ENCODE peak calls at places on chromosomes 13 and 19, in seven cellular contexts. U is heart right ventricle; Q is stimulated activated CD4-positive, alpha-beta T cell treated with anti-CD3 and anti-CD28 coated beads, Interleukin-4, amount 100 ng/mL, for 24 hours; X is cardiac muscle cell; T is stimulated activated CD8-positive, alpha-beta memory T cell treated with anti-CD3 and anti-CD28 coated beads, Interleukin-4, amount 100 ng/mL, for 1 hour; H is D341Med; Y is activated gamma-delta T cell treated with Interleukin-2 at 50 U/mL for 16 hours. M is an unnamed sample.

GRCh38 chr13:107208889-107209288 is 641.0 kb upstream of the ARGLU1 start:
- DNase-seq in X (no peak), T (no peak), H (no peak), Y (no peak), Q (no peak), U (peak), M (no peak)

GRCh38 chr13:114129649-114130062 is 2.8 kb downstream of the RASA3 start:
- DNase-seq in T (no peak), U (no peak), Y (no peak), Q (peak), X (no peak), H (no peak), M (no peak)

GRCh38 chr13:52002361-52002760 is 8.9 kb downstream of the ATP7B start:
- DNase-seq in Q (no peak), Y (no peak), X (no peak), T (no peak), U (no peak), H (no peak), M (no peak)

GRCh38 chr19:14826006-14826405 is 9.0 kb downstream of the OR7A5 start:
- DNase-seq in H (no peak), Q (no peak), X (no peak), Y (no peak), U (no peak), T (no peak), M (no peak)

GRCh38 chr13:25898991-25899390 is 152.8 kb downstream of the SHISA2 start:
- DNase-seq in H (no peak), Q (no peak), U (no peak), X (no peak), Y (no peak), T (no peak), M (no peak)

GRCh38 chr19:38778733-38779132 is 5.4 kb upstream of the LGALS7 start:
- DNase-seq in U (no peak), Q (no peak), T (no peak), Y (no peak), H (no peak), X (no peak), M (no peak)

GRCh38 chr13:24159362-24159761 is 1.2 kb upstream of the SPATA13 start:
- DNase-seq in Y (no peak), X (no peak), T (no peak), H (no peak), Q (no peak), U (no peak), M (no peak)

GRCh38 chr19:45304141-45304926 is 18.3 kb downstream of the CKM start:
- DNase-seq in U (no peak), X (no peak), Q (no peak), T (no peak), H (no peak), Y (no peak), M (no peak)

GRCh38 chr19:30362156-30362754 is 9.9 kb upstream of the ZNF536 start:
- DNase-seq in H (no peak), T (no peak), Y (no peak), X (no peak), U (no peak), Q (no peak), M (no peak)

GRCh38 chr19:50794074-50794777 is 4.0 kb downstream of the ACP4 start:
- DNase-seq in Q (no peak), H (peak), T (no peak), U (no peak), X (no peak), Y (no peak), M (no peak)

GRCh38 chr19:32908641-32909190 is 39.1 kb upstream of the SLC7A9 start:
- DNase-seq in H (no peak), U (no peak), X (no peak), T (no peak), Q (no peak), Y (no peak), M (no peak)